ENCODE peak calls at places on chromosomes 13 and 19, in four cellular contexts. E is H9, Q is H1, L is IMR-90. C is an unnamed sample.

GRCh38 chr19:4748589-4748988 is 24.9 kb upstream of the DPP9 start:
- DNase-seq in L (no peak), Q (no peak), E (no peak), C (no peak)

GRCh38 chr19:31160346-31160926 is 188.8 kb downstream of the TSHZ3 start:
- DNase-seq in Q (no peak), L (peak), E (no peak), C (no peak)

GRCh38 chr13:73767747-73768315 is 366.4 kb downstream of the KLF12 start:
- DNase-seq in E (no peak), L (no peak), Q (no peak), C (no peak)

GRCh38 chr13:20546559-20546958 is 20.4 kb upstream of the IFT88 start:
- DNase-seq in Q (no peak), L (no peak), E (no peak), C (no peak)

GRCh38 chr19:42022616-42023015 is 28.6 kb upstream of the ATP1A3 start:
- DNase-seq in Q (no peak), L (no peak), E (no peak), C (no peak)

GRCh38 chr19:39398297-39398864 is 7.2 kb downstream of the MED29 start:
- DNase-seq in E (no peak), L (peak), Q (no peak), C (no peak)

GRCh38 chr13:19159181-19159580 is 22.4 kb downstream of the TUBA3C start:
- DNase-seq in L (no peak), E (no peak), Q (no peak), C (no peak)

GRCh38 chr19:2751438-2751830 is 11.6 kb upstream of the SLC39A3 start:
- DNase-seq in E (no peak), L (no peak), Q (no peak), C (no peak)

GRCh38 chr13:30690282-30691188 is 44.8 kb upstream of the ALOX5AP start:
- DNase-seq in L (peak), Q (no peak), E (no peak), C (no peak)

GRCh38 chr19:48255376-48256303 is at the start of gene CARD8:
- DNase-seq in L (peak), Q (peak), E (peak), C (peak)

GRCh38 chr19:604355-604754 is 14.7 kb downstream of the HCN2 start:
- DNase-seq in Q (no peak), L (no peak), E (peak), C (no peak)

GRCh38 chr19:3294080-3294850 is 69.8 kb downstream of the CELF5 start:
- DNase-seq in L (no peak), Q (no peak), E (no peak), C (no peak)

GRCh38 chr13:42211704-42212103 is 60.2 kb upstream of the AKAP11 start:
- DNase-seq in E (no peak), L (peak), Q (no peak), C (no peak)

GRCh38 chr19:10620786-10621185 is 4.6 kb upstream of the SLC44A2 start:
- DNase-seq in Q (no peak), L (no peak), E (no peak), C (no peak)

GRCh38 chr19:31963741-31964140 is 381.7 kb upstream of the ZNF507 start:
- DNase-seq in E (no peak), Q (no peak), L (no peak), C (no peak)

GRCh38 chr13:99984463-99985242 is 3.1 kb downstream of the ZIC2 start:
- DNase-seq in L (no peak), Q (peak), E (peak), C (no peak)

GRCh38 chr19:4305253-4305612 is 835 bp downstream of the FSD1 start:
- DNase-seq in L (no peak), E (no peak), Q (peak), C (no peak)

GRCh38 chr13:113802090-113802531 is 43.1 kb downstream of the TMEM255B start:
- DNase-seq in L (peak), Q (peak), E (peak), C (peak)

GRCh38 chr13:46605824-46606554 is 53.0 kb downstream of the LRCH1 start:
- DNase-seq in L (no peak), E (no peak), Q (no peak), C (no peak)

GRCh38 chr19:23314505-23315241 is 64.5 kb upstream of the ZNF724 start:
- DNase-seq in Q (no peak), E (no peak), L (no peak), C (no peak)

GRCh38 chr13:50400930-50401553 is 385.8 kb downstream of the KCNRG start:
- DNase-seq in Q (no peak), L (peak), E (no peak), C (no peak)

GRCh38 chr13:48403151-48403631 is 9.7 kb downstream of the LPAR6 start:
- DNase-seq in E (no peak), Q (no peak), L (peak), C (no peak)

GRCh38 chr19:5545984-5546383 is 21.8 kb downstream of the TINCR start:
- DNase-seq in Q (no peak), L (no peak), E (no peak), C (no peak)

GRCh38 chr13:43686557-43686956 is 100.2 kb downstream of the ENOX1 start:
- DNase-seq in Q (no peak), L (peak), E (no peak), C (no peak)

GRCh38 chr13:113906566-113906965 is 42.7 kb upstream of the GAS6 start:
- DNase-seq in L (no peak), E (no peak), Q (peak), C (no peak)

GRCh38 chr13:24184855-24185254 is 24.3 kb downstream of the SPATA13 start:
- DNase-seq in E (no peak), Q (no peak), L (no peak), C (no peak)

GRCh38 chr13:24185591-24186232 is 25.2 kb downstream of the SPATA13 start:
- DNase-seq in E (no peak), L (peak), Q (no peak), C (no peak)

GRCh38 chr13:24183741-24184182 is 23.2 kb downstream of the SPATA13 start:
- DNase-seq in L (no peak), Q (no peak), E (no peak), C (no peak)

GRCh38 chr13:24182703-24183081 is 22.2 kb downstream of the SPATA13 start:
- DNase-seq in Q (no peak), L (no peak), E (no peak), C (no peak)

DNA sequence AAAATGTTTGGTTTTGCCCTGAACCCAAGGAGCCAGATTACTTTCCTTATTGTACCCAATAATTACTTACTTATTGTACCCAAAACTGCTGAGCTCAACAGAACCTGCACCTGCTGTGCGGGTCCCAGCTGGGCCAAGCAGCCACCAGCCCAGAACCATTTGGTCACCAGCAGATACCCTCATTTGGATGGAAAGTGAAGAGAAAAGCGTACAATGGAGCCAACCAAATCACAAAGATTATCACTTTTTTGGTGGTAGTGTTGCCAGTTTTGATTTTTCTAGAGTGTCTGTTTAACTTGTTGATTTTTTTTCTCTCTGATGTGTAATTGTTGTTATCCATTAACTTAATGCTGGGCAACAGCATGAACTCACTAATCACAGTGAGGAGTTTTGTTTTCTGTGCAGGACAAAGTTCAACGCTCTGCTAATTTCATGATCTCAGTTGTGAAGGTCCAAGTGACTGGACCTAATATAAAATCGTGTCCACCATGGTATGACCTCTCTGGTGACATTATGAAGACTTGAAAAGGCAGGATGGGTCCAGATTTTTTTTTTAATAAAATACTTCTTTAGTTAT is 23.8 kb downstream of the SPATA13 start:
- DNase-seq in E (no peak), Q (no peak), L (no peak), C (no peak)
- H3K27ac ChIP-seq in E (no peak), Q (no peak), L (no peak), C (no peak)

GRCh38 chr19:58400638-58400915 is 5.1 kb downstream of the RNF225 start:
- DNase-seq in L (no peak), Q (no peak), E (no peak), C (no peak)
- H4K8ac ChIP-seq in L (peak), Q (no peak), E (no peak), C (no peak)

GRCh38 chr19:18432275-18433038 is 5.5 kb downstream of the ISYNA1 start:
- DNase-seq in E (no peak), Q (no peak), L (no peak), C (no peak)
- H2BK5ac ChIP-seq in E (no peak), Q (peak), L (no peak), C (peak)

GRCh38 chr19:50416034-50416814 is 2.5 kb upstream of the SPIB start:
- DNase-seq in Q (no peak), E (peak), L (no peak), C (no peak)
- H3K27ac ChIP-seq in Q (no peak), E (no peak), L (no peak), C (no peak)

GRCh38 chr19:43667524-43668405 is 2.2 kb downstream of the PLAUR start:
- DNase-seq in Q (peak), E (no peak), L (peak), C (no peak)
- H4K8ac ChIP-seq in Q (peak), E (no peak), L (peak), C (peak)

C was measured in neuronal stem cell.